ENCODE peak calls at places on chromosome 6, in four cellular contexts. W is HL-60, J is neural crest cell, Q is left ventricle myocardium inferior. H is an unnamed sample.
A peak's percentile ranks its signal among the peaks of the same experiment; 100 is the strongest.

GRCh38 chr6:80535914-80536565 is 429.6 kb downstream of the BCKDHB start:
- DNase-seq in Q (no peak), J (no peak), W (no peak), H (no peak)

GRCh38 chr6:5471637-5472430 is 210.5 kb downstream of the FARS2 start:
- DNase-seq in Q (no peak), W (peak; percentile 1), J (peak; percentile 33), H (peak; percentile 47)

GRCh38 chr6:48628316-48628715 is 517.3 kb upstream of the PTCHD4 start:
- DNase-seq in J (no peak), W (no peak), Q (no peak), H (no peak)

GRCh38 chr6:137820425-137820824 is 46.6 kb upstream of the TNFAIP3 start:
- DNase-seq in Q (no peak), J (no peak), W (no peak), H (no peak)

GRCh38 chr6:111417181-111417585 is 65.8 kb downstream of the REV3L start:
- DNase-seq in Q (no peak), J (no peak), W (no peak), H (no peak)

GRCh38 chr6:118581489-118581959 is 33.4 kb downstream of the PLN start:
- DNase-seq in J (no peak), W (peak; percentile 57), Q (no peak), H (no peak)

GRCh38 chr6:52262620-52263344 is 18.5 kb upstream of the IL17F start:
- DNase-seq in J (no peak), W (no peak), Q (no peak), H (no peak)

GRCh38 chr6:15524736-15525401 is 138.0 kb downstream of the DTNBP1 start:
- DNase-seq in W (no peak), J (no peak), Q (no peak), H (no peak)

GRCh38 chr6:129766959-129767728 is 57.2 kb upstream of the ARHGAP18 start:
- DNase-seq in J (peak; percentile 33), W (peak; percentile 48), Q (peak; percentile 14), H (peak; percentile 46)

GRCh38 chr6:53998293-53998692 is 113.0 kb upstream of the MLIP start:
- DNase-seq in W (no peak), Q (no peak), J (no peak), H (no peak)

GRCh38 chr6:156508923-156509322 is 268.3 kb upstream of the ARID1B start:
- DNase-seq in J (no peak), W (no peak), Q (no peak), H (no peak)

GRCh38 chr6:151914475-151914874 is 107.0 kb downstream of the ESR1 start:
- DNase-seq in J (no peak), W (no peak), Q (no peak), H (no peak)

GRCh38 chr6:56718236-56718635 is 75.5 kb upstream of the DST start:
- DNase-seq in Q (no peak), J (no peak), W (no peak), H (no peak)

GRCh38 chr6:111841822-111842221 is 31.4 kb downstream of the FYN start:
- DNase-seq in W (peak; percentile 68), Q (no peak), J (no peak), H (peak; percentile 45)

GRCh38 chr6:144659202-144659731 is 374.1 kb downstream of the UTRN start:
- DNase-seq in J (peak; percentile 20), Q (no peak), W (no peak), H (peak; percentile 19)

GRCh38 chr6:99882151-99882702 is 111.8 kb downstream of the MCHR2 start:
- DNase-seq in W (no peak), J (no peak), Q (no peak), H (no peak)

GRCh38 chr6:5554226-5554625 is 292.9 kb downstream of the FARS2 start:
- DNase-seq in J (no peak), W (no peak), Q (no peak), H (no peak)

GRCh38 chr6:97068211-97068610 is 143.7 kb downstream of the KLHL32 start:
- DNase-seq in W (no peak), J (peak; percentile 33), Q (no peak), H (peak; percentile 35)

GRCh38 chr6:22098623-22099022 is 198.2 kb downstream of the PRL start:
- DNase-seq in J (no peak), Q (no peak), W (no peak), H (no peak)

GRCh38 chr6:150741633-150742200 is 123.8 kb upstream of the MTHFD1L start:
- DNase-seq in Q (no peak), W (no peak), J (no peak), H (peak; percentile 41)

GRCh38 chr6:20202070-20202658 is 10.1 kb downstream of the MBOAT1 start:
- DNase-seq in J (no peak), Q (no peak), W (peak; percentile 72), H (no peak)

GRCh38 chr6:21188505-21189223 is 404.9 kb upstream of the SOX4 start:
- DNase-seq in Q (no peak), W (no peak), J (no peak), H (no peak)

GRCh38 chr6:14763139-14763538 is 482.7 kb upstream of the JARID2 start:
- DNase-seq in J (no peak), Q (no peak), W (no peak), H (no peak)

GRCh38 chr6:33197431-33198048 is 2.9 kb downstream of the RXRB start:
- DNase-seq in Q (no peak), J (peak; percentile 30), W (no peak), H (no peak)

GRCh38 chr6:149128489-149129145 is 188.9 kb upstream of the TAB2 start:
- DNase-seq in Q (peak; percentile 40), W (no peak), J (no peak), H (no peak)

GRCh38 chr6:17233531-17233930 is 47.6 kb upstream of the RBM24 start:
- DNase-seq in Q (no peak), W (no peak), J (no peak), H (no peak)

GRCh38 chr6:33156964-33157363 is 35.3 kb downstream of the COL11A2 start:
- DNase-seq in J (no peak), Q (no peak), W (no peak), H (no peak)

GRCh38 chr6:144415014-144415413 is 129.9 kb downstream of the UTRN start:
- DNase-seq in W (no peak), Q (no peak), J (no peak), H (no peak)

GRCh38 chr6:106973018-106973840 is 1.3 kb downstream of the CD24 start:
- DNase-seq in W (no peak), J (peak; percentile 30), Q (no peak), H (peak; percentile 33)

GRCh38 chr6:158028876-158029275 is 47.2 kb downstream of the SYNJ2 start:
- DNase-seq in Q (peak; percentile 13), W (no peak), J (no peak), H (no peak)

GRCh38 chr6:4972438-4972837 is 31.4 kb downstream of the RPP40 start:
- DNase-seq in W (no peak), Q (no peak), J (no peak), H (no peak)

GRCh38 chr6:158086706-158087518 is 81.2 kb downstream of the SERAC1 start:
- DNase-seq in W (peak; percentile 85), J (no peak), Q (peak; percentile 37), H (no peak)

GRCh38 chr6:75524322-75524972 is 30.8 kb upstream of the FILIP1 start:
- DNase-seq in J (no peak), W (no peak), Q (no peak), H (no peak)

GRCh38 chr6:125421853-125422252 is 120.1 kb upstream of the HDDC2 start:
- DNase-seq in W (no peak), Q (peak; percentile 18), J (peak; percentile 22), H (peak; percentile 63)
- TF ChIP-seq CTCF in W (no peak), Q (no peak), J (no peak), H (no peak)

GRCh38 chr6:2989332-2990178 is 10.1 kb upstream of the NQO2 start:
- DNase-seq in W (peak; percentile 95), Q (peak; percentile 66), J (peak; percentile 64), H (peak; percentile 78)
- TF ChIP-seq CTCF in W (no peak), Q (no peak), J (peak; percentile 41), H (no peak)

DNA sequence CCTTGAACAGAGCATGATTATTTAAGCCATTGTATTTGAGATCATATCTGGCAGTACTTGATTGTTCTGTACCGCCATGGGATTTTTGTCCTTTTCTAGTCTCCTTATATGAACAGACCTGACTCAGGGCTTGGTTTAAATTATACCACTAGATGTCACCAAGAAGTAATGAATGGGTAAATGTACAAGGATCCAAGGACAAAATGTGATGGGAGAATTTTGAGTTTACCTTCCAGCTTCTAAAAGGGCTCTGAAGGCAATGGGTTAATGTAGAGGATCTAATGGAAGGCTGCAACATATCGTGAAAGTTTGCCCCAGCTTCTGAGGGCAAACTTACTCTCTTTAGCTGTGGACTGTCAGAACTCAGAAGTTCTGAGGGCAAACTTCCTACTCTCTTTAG is 12.0 kb downstream of the RNF8 start:
- DNase-seq in W (no peak), J (no peak), Q (no peak), H (no peak)
- TF ChIP-seq CTCF in W (no peak), J (no peak), Q (peak; percentile 51), H (no peak)

GRCh38 chr6:155408981-155409380 is 46.7 kb downstream of the NOX3 start:
- DNase-seq in J (no peak), W (no peak), Q (no peak), H (no peak)
- TF ChIP-seq CTCF in J (no peak), W (no peak), Q (no peak), H (no peak)